ENCODE peak calls at places on chromosomes 6 and 20, in four cellular contexts. K is A549, H is HepG2, N is K562. U is an unnamed sample.
A peak's percentile ranks its signal among the peaks of the same experiment; 100 is the strongest.

GRCh38 chr6:2630362-2630761 is 120.4 kb downstream of the MYLK4 start:
- DNase-seq in N (peak; percentile 18), K (peak; percentile 64), H (peak; percentile 79), U (no peak)

GRCh38 chr6:83511901-83512681 is at the start of gene PRSS35:
- DNase-seq in H (peak; percentile 7), N (peak; percentile 74), K (peak; percentile 40), U (no peak)

GRCh38 chr6:9851006-9851405 is 563.9 kb downstream of the TFAP2A start:
- DNase-seq in K (no peak), H (no peak), N (no peak), U (no peak)

GRCh38 chr6:57262901-57263694 is 41.0 kb upstream of the RAB23 start:
- DNase-seq in N (no peak), H (no peak), K (no peak), U (no peak)

GRCh38 chr6:128352331-128352730 is 168.1 kb downstream of the PTPRK start:
- DNase-seq in N (no peak), H (no peak), K (no peak), U (no peak)

GRCh38 chr6:10217111-10217510 is 197.8 kb downstream of the TFAP2A start:
- DNase-seq in H (no peak), K (no peak), N (no peak), U (no peak)

GRCh38 chr6:39731565-39731964 is 6.4 kb upstream of the KIF6 start:
- DNase-seq in K (no peak), N (peak; percentile 6), H (no peak), U (no peak)

GRCh38 chr20:2738331-2738730 is 45.8 kb downstream of the EBF4 start:
- DNase-seq in N (no peak), H (no peak), K (no peak), U (no peak)

GRCh38 chr20:13458860-13459451 is 179.8 kb downstream of the TASP1 start:
- DNase-seq in N (peak; percentile 51), H (peak; percentile 61), K (peak; percentile 41), U (no peak)

GRCh38 chr20:53582574-53583351 is 10.9 kb downstream of the ZNF217 start:
- DNase-seq in N (no peak), H (peak; percentile 86), K (peak; percentile 78), U (no peak)

GRCh38 chr20:22921595-22922421 is 113.3 kb upstream of the SSTR4 start:
- DNase-seq in K (peak; percentile 40), H (no peak), N (peak; percentile 65), U (no peak)

GRCh38 chr6:38973178-38974057 is 75.2 kb upstream of the GLP1R start:
- DNase-seq in H (peak; percentile 72), N (peak; percentile 78), K (peak; percentile 33), U (peak; percentile 9)

GRCh38 chr20:668638-669037 is 7.0 kb downstream of the SCRT2 start:
- DNase-seq in H (no peak), N (no peak), K (no peak), U (no peak)

GRCh38 chr6:49423817-49424216 is 39.2 kb downstream of the MMUT start:
- DNase-seq in K (peak; percentile 4), H (no peak), N (no peak), U (no peak)

GRCh38 chr6:136146130-136146529 is 104.0 kb downstream of the MTFR2 start:
- DNase-seq in N (no peak), K (no peak), H (no peak), U (no peak)

GRCh38 chr6:110878751-110879539 is 4.4 kb downstream of the AMD1 start:
- DNase-seq in N (peak; percentile 67), K (peak; percentile 38), H (no peak), U (no peak)

GRCh38 chr6:4185419-4185818 is 50.0 kb upstream of the ECI2 start:
- DNase-seq in N (peak; percentile 22), K (no peak), H (no peak), U (no peak)

GRCh38 chr20:62134735-62135231 is 8.4 kb downstream of the PSMA7 start:
- DNase-seq in K (no peak), H (peak; percentile 88), N (no peak), U (no peak)

GRCh38 chr6:158938811-158939254 is 61.2 kb downstream of the RSPH3 start:
- DNase-seq in H (no peak), K (peak; percentile 17), N (peak; percentile 72), U (no peak)

DNA sequence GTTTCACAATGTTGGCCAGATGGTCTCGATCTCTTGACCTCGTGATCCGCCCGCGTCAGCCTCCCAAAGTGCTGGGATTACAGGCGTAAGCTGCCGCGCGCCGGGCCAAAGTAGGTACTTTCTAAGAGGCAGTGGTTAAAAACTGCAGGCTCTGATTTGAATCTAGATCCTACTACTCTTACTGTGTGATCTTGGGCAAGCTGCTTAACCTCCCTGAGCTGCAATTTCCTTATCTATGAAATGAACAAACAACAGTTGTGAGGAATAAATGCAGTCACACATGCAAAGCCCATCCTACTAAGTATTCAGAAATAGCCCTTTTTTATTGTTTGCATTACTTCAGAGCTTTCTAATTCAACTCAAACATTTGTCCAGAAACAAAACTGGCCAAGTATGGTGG is 2.9 kb downstream of the FAXC start:
- DNase-seq in N (no peak), H (no peak), K (no peak), U (no peak)
- TF ChIP-seq CHD4 in N (no peak), H (no peak), K (no peak), U (no peak)

DNA sequence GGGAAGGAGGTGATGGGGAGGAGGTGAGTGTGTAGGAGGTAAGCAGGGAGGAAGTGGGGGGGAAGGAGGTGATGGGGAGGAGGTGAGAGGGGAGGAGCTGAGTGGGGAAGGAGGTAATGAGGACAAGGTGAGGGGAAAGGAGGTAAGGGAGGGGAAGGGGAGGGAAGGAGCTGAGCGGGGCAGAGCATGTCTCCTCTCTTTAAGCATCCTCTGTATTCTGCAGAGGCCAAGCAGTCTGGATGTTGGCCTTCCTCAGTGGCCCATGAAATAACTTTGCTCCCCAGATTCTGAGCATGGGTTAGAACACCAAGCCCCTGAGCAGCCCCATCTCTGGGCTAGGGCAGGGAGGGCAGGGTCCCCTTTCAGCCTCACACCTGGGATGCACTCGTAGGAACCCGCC is 84.6 kb downstream of the EDN3 start:
- DNase-seq in K (no peak), H (no peak), N (no peak), U (no peak)
- TF ChIP-seq CHD4 in K (no peak), H (no peak), N (no peak), U (no peak)

GRCh38 chr6:79724816-79725215 is 93.7 kb downstream of the SH3BGRL2 start:
- DNase-seq in H (no peak), K (no peak), N (no peak), U (no peak)
- TF ChIP-seq CHD4 in H (no peak), K (no peak), N (no peak), U (no peak)

DNA sequence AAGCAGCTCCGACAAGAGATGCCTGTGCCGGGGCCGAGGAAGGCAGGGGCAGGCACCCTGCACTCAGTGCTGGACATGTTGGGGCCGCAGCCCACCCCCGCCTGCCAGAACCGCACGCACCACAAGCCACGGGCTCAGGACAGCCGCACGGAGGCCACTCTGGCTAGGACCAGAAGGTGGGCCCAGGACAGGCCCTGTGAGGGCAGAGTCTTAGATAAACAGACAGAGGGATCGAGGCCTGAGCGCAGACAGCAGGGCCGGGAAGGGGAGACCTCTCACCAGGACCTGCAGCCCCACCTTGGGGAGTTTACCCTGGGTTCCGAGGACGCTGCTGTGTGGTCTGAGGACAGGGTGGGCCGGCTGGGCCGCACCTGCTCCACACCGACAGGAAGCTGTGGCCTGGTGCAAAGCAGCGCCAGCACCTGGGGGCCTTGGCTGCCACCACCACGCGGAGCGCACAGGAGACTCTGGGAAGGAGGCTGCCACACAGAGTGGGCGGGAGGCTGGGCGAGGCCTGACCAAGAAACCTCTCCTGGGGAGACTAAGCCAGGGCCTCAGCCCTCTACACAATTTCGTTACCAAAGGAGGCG is 32.0 kb downstream of the KCNQ2 start:
- DNase-seq in K (no peak), N (no peak), H (no peak), U (no peak)
- TF ChIP-seq CHD4 in K (no peak), N (no peak), H (no peak), U (no peak)

DNA sequence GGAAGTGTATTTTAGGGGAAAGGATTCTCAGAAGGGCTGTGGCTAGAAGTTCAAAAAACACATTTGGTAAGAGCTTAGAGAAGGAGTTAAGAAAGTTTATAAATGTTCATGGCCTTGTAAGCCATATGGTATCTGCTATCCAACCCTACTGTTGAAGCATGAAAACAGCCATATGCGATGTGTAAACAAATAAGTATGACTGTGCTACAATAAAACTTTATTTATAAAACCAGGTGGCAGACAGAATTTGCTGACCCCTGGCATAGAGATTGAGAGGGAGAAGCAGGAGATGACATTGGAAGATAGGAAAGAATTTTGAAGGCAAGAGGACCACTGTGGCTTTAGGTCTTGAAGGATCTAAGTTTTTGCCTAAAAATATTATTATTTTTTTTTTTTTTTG is 583.5 kb downstream of the DOK5 start:
- DNase-seq in K (no peak), N (no peak), H (no peak), U (no peak)
- TF ChIP-seq CHD4 in K (no peak), N (no peak), H (no peak), U (no peak)

GRCh38 chr6:15621203-15622044 is 41.4 kb downstream of the DTNBP1 start:
- DNase-seq in K (no peak), N (peak; percentile 96), H (no peak), U (peak; percentile 62)
- TF ChIP-seq CHD4 in K (no peak), N (no peak), H (no peak), U (no peak)

GRCh38 chr6:963456-963855 is 270.5 kb upstream of the EXOC2 start:
- DNase-seq in H (no peak), N (no peak), K (no peak), U (no peak)

GRCh38 chr6:961407-961930 is 268.5 kb upstream of the EXOC2 start:
- DNase-seq in N (no peak), K (no peak), H (no peak), U (no peak)

GRCh38 chr6:960356-960755 is 267.4 kb upstream of the EXOC2 start:
- DNase-seq in H (no peak), N (no peak), K (no peak), U (no peak)

DNA sequence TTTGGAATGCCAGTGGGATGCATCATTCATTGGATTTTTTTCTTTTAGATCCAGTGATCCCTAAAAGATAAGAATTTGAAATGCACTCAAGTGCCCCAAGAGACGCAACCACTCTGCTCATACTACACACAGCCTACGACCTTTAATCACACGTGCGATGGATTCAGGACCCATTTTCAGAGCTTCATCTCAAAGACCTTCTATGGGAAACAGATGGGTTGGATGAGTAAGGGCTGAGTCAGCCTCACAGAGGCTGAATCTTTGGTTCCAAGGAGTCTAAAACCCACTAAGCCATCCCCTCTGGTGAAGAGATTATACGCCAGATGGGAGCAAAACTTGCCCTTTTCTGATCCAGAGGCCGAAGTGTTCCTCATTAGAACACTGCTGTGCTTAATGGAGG is 265.6 kb upstream of the EXOC2 start:
- DNase-seq in N (no peak), K (no peak), H (no peak), U (no peak)
- TF ChIP-seq CHD4 in N (no peak), K (no peak), H (no peak), U (no peak)

GRCh38 chr6:107667790-107668189 is 156.3 kb downstream of the SCML4 start:
- DNase-seq in N (peak; percentile 13), K (no peak), H (no peak), U (no peak)
- TF ChIP-seq CHD4 in N (no peak), K (no peak), H (no peak), U (no peak)

U was measured in GM12878.